ENCODE peak calls at places on chromosomes 16 and 17, in eight cellular contexts. E is stimulated activated CD4-positive, alpha-beta T cell treated with anti-CD3 and anti-CD28 coated beads, Interleukin-2, amount 100 ng/mL, for 24 hours; L is GM19239; S is renal cortical epithelial cell; R is stimulated activated CD8-positive, alpha-beta memory T cell treated with anti-CD3 and anti-CD28 coated beads, Interleukin-4, amount 100 ng/mL, for 4 hours; T is A172; Z is hypothalamus; J is myocyte. H is an unnamed sample.

GRCh38 chr17:39927928-39928867 is 666 bp downstream of the LRRC3C start:
- DNase-seq in E (no peak), L (no peak), S (no peak), R (no peak), T (peak), Z (peak), J (no peak), H (no peak)

GRCh38 chr16:81275064-81275532 is 36.6 kb downstream of the BCO1 start:
- DNase-seq in E (no peak), L (no peak), S (no peak), R (no peak), T (no peak), Z (no peak), J (no peak), H (no peak)

GRCh38 chr16:29809850-29810698 is 1.9 kb upstream of the PRRT2 start:
- DNase-seq in E (no peak), L (no peak), S (no peak), R (no peak), T (no peak), Z (no peak), J (peak), H (no peak)

GRCh38 chr17:40615295-40615988 is 32.2 kb downstream of the SMARCE1 start:
- DNase-seq in E (peak), L (peak), S (peak), R (no peak), T (peak), Z (no peak), J (peak), H (peak)

GRCh38 chr17:49616546-49617205 is 41.0 kb downstream of the NXPH3 start:
- DNase-seq in E (no peak), L (no peak), S (no peak), R (no peak), T (no peak), Z (no peak), J (peak), H (no peak)

GRCh38 chr17:57861000-57861736 is 11.3 kb upstream of the MRPS23 start:
- DNase-seq in E (no peak), L (no peak), S (peak), R (no peak), T (peak), Z (no peak), J (no peak), H (peak)

GRCh38 chr17:13321932-13322701 is 279.6 kb downstream of the HS3ST3A1 start:
- DNase-seq in E (no peak), L (no peak), S (no peak), R (no peak), T (no peak), Z (no peak), J (no peak), H (peak)

GRCh38 chr16:24758373-24758772 is 28.9 kb downstream of the TNRC6A start:
- DNase-seq in E (no peak), L (no peak), S (peak), R (no peak), T (no peak), Z (no peak), J (peak), H (peak)

GRCh38 chr17:47273245-47273644 is 19.6 kb downstream of the ITGB3 start:
- DNase-seq in E (no peak), L (no peak), S (no peak), R (no peak), T (no peak), Z (no peak), J (no peak), H (no peak)

GRCh38 chr16:17369441-17369951 is 101.3 kb downstream of the XYLT1 start:
- DNase-seq in E (peak), L (peak), S (no peak), R (peak), T (no peak), Z (peak), J (no peak), H (no peak)

GRCh38 chr17:64498308-64499203 is 1.7 kb upstream of the POLG2 start:
- DNase-seq in E (no peak), L (no peak), S (no peak), R (no peak), T (no peak), Z (no peak), J (no peak), H (no peak)

GRCh38 chr16:46883353-46883689 is 841 bp upstream of the GPT2 start:
- DNase-seq in E (no peak), L (no peak), S (no peak), R (no peak), T (no peak), Z (peak), J (no peak), H (no peak)

GRCh38 chr16:2056077-2056476 is 8.3 kb downstream of the TSC2 start:
- DNase-seq in E (no peak), L (no peak), S (no peak), R (no peak), T (no peak), Z (peak), J (peak), H (no peak)

GRCh38 chr17:60901806-60902205 is 224.2 kb downstream of the BCAS3 start:
- DNase-seq in E (no peak), L (no peak), S (peak), R (no peak), T (peak), Z (no peak), J (peak), H (no peak)

GRCh38 chr16:18050777-18051176 is 285.8 kb downstream of the NPIPA8 start:
- DNase-seq in E (no peak), L (no peak), S (no peak), R (no peak), T (no peak), Z (no peak), J (no peak), H (no peak)

GRCh38 chr17:66865151-66865550 is 30.2 kb downstream of the CACNG5 start:
- DNase-seq in E (no peak), L (no peak), S (no peak), R (no peak), T (no peak), Z (no peak), J (no peak), H (no peak)

GRCh38 chr16:6446370-6446769 is 886.3 kb upstream of the RBFOX1 start:
- DNase-seq in E (no peak), L (no peak), S (no peak), R (no peak), T (no peak), Z (no peak), J (no peak), H (no peak)

H was measured in H4.